ENCODE peak calls at places on chromosomes 13 and 19, in five cellular contexts. Z is dorsolateral prefrontal cortex, Y is uterus, D is PC-9, O is heart left ventricle. G is an unnamed sample.

GRCh38 chr19:16886305-16886880 is 2.4 kb upstream of the F2RL3 start:
- DNase-seq in D (peak; percentile 31), Z (no peak), Y (peak; percentile 40), O (peak; percentile 78), G (no peak)

GRCh38 chr13:40639226-40639681 is 27.2 kb downstream of the FOXO1 start:
- DNase-seq in O (no peak), D (peak; percentile 13), Z (no peak), Y (no peak), G (no peak)

GRCh38 chr13:113989585-113990300 is 15.9 kb upstream of the C13orf46 start:
- DNase-seq in D (no peak), Z (no peak), O (no peak), Y (no peak), G (peak; percentile 65)

GRCh38 chr13:112616586-112617381 is 28.8 kb upstream of the TUBGCP3 start:
- DNase-seq in D (no peak), O (no peak), Z (no peak), Y (no peak), G (no peak)

GRCh38 chr19:19447536-19448237 is 42.2 kb downstream of the GATAD2A start:
- DNase-seq in D (no peak), Z (no peak), Y (no peak), O (no peak), G (no peak)

GRCh38 chr13:73803997-73804396 is 330.2 kb downstream of the KLF12 start:
- DNase-seq in Y (no peak), O (no peak), D (no peak), Z (no peak), G (no peak)

GRCh38 chr13:100954430-100955361 is 280.1 kb upstream of the TMTC4 start:
- DNase-seq in Y (no peak), O (no peak), Z (no peak), D (no peak), G (no peak)

GRCh38 chr13:51826606-51827005 is 18.4 kb downstream of the TMEM272 start:
- DNase-seq in Z (no peak), O (peak; percentile 64), Y (peak; percentile 66), D (no peak), G (no peak)

GRCh38 chr19:50361290-50362029 is 4.0 kb downstream of the NAPSA start:
- DNase-seq in D (no peak), O (no peak), Y (no peak), Z (no peak), G (no peak)

GRCh38 chr13:70333752-70334151 is 225.5 kb upstream of the KLHL1 start:
- DNase-seq in Z (no peak), O (no peak), Y (no peak), D (no peak), G (no peak)

GRCh38 chr13:41311607-41312500 is 787 bp downstream of the NAA16 start:
- DNase-seq in O (peak; percentile 55), D (peak; percentile 23), Z (peak; percentile 18), Y (peak; percentile 35), G (peak; percentile 73)

GRCh38 chr13:47175172-47175806 is 278.4 kb upstream of the HTR2A start:
- DNase-seq in O (no peak), Y (no peak), D (no peak), Z (no peak), G (no peak)

GRCh38 chr19:33726756-33727155 is 69.9 kb upstream of the KCTD15 start:
- DNase-seq in O (no peak), Z (no peak), Y (no peak), D (no peak), G (no peak)

GRCh38 chr19:6126335-6126974 is 9.0 kb upstream of the ACSBG2 start:
- DNase-seq in D (peak; percentile 13), Y (no peak), Z (no peak), O (no peak), G (no peak)

GRCh38 chr19:44891016-44891882 is at the start of gene TOMM40:
- DNase-seq in D (no peak), Y (no peak), Z (no peak), O (no peak), G (peak; percentile 100)

GRCh38 chr13:71867101-71867814 is at the start of gene DACH1:
- DNase-seq in O (peak; percentile 59), D (peak; percentile 52), Y (peak; percentile 62), Z (no peak), G (peak; percentile 73)

GRCh38 chr19:57587529-57587928 is 3.6 kb downstream of the ZIK1 start:
- DNase-seq in Z (no peak), Y (no peak), D (no peak), O (no peak), G (no peak)

GRCh38 chr13:69776937-69777336 is 330.7 kb upstream of the ATXN8OS start:
- DNase-seq in Z (no peak), Y (no peak), D (no peak), O (no peak), G (no peak)

GRCh38 chr13:100667894-100668293 is 6.7 kb downstream of the TMTC4 start:
- DNase-seq in Y (no peak), D (no peak), Z (no peak), O (no peak), G (no peak)

GRCh38 chr13:65789815-65790214 is 1440.3 kb downstream of the PCDH9 start:
- DNase-seq in Y (no peak), D (no peak), O (no peak), Z (no peak), G (no peak)

GRCh38 chr13:97945792-97946419 is 7.6 kb upstream of the IPO5 start:
- DNase-seq in O (no peak), D (no peak), Z (no peak), Y (no peak), G (no peak)

GRCh38 chr19:55493052-55493649 is 4.9 kb downstream of the SSC5D start:
- DNase-seq in O (peak; percentile 71), Y (peak; percentile 86), D (no peak), Z (no peak), G (no peak)

GRCh38 chr13:41458187-41458938 is 1.0 kb downstream of the RGCC start:
- DNase-seq in D (no peak), O (peak; percentile 32), Z (no peak), Y (peak; percentile 29), G (peak; percentile 80)

GRCh38 chr19:48906324-48906723 is 6.2 kb downstream of the NUCB1 start:
- DNase-seq in Z (no peak), O (no peak), Y (no peak), D (no peak), G (no peak)

GRCh38 chr13:31686660-31687430 is 52.5 kb upstream of the RXFP2 start:
- DNase-seq in Y (no peak), D (no peak), O (no peak), Z (no peak), G (no peak)

GRCh38 chr13:101623469-101624209 is 171.2 kb downstream of the ITGBL1 start:
- DNase-seq in Z (no peak), D (no peak), Y (no peak), O (no peak), G (no peak)

DNA sequence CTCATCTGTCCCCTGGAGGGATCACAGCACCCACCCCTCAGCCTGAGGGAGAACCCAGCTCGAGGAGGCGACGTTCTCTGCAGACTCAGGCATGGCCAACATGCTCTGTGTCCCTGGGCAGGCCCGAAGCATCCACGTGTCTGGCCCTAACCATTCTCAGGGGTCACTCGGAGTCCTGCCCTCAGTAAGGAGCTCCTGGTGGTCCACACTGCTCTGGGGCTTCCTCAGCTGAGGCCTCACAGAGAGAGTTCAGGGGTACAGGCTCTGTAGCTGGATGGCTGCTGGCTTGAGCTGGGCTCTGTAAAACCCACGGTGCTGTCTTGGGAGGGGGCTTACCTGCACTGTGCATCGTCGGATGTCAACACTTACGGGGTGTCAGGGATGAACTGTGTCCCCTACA is 4.4 kb upstream of the SIGLEC8 start:
- DNase-seq in D (no peak), Y (no peak), O (no peak), Z (no peak), G (no peak)
- TF ChIP-seq CTCF in D (no peak), Y (no peak), O (no peak), Z (no peak), G (no peak)

DNA sequence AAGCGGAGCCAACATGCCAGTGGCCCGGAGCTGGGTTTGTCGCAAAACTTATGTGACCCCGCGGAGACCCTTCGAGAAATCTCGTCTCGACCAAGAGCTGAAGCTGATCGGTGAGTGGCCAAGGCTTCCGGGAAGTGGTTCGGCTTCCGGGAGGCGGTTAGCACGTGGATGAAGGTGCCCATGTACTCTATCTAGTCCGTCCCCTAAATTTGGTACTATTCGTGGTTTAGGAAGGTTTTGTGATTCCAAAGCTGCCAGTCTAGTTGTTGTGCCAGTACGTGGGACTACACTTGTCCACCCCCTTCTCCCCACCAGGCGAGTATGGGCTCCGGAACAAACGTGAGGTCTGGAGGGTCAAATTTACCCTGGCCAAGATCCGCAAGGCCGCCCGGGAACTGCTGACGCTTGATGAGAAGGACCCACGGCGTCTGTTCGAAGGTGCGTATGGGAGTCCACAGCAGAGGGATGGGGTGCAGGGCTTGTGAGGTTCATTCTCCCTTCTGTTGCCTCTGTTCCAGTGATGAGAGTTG is 579 bp downstream of the RPS9 start:
- DNase-seq in D (no peak), O (no peak), Z (no peak), Y (no peak), G (no peak)
- H3K27ac ChIP-seq in D (peak overlapping the region; percentile 85), O (peak overlapping the region; percentile 96), Z (peak overlapping the region; percentile 86), Y (peak overlapping the region; percentile 98), G (peak overlapping the region; percentile 95)

DNA sequence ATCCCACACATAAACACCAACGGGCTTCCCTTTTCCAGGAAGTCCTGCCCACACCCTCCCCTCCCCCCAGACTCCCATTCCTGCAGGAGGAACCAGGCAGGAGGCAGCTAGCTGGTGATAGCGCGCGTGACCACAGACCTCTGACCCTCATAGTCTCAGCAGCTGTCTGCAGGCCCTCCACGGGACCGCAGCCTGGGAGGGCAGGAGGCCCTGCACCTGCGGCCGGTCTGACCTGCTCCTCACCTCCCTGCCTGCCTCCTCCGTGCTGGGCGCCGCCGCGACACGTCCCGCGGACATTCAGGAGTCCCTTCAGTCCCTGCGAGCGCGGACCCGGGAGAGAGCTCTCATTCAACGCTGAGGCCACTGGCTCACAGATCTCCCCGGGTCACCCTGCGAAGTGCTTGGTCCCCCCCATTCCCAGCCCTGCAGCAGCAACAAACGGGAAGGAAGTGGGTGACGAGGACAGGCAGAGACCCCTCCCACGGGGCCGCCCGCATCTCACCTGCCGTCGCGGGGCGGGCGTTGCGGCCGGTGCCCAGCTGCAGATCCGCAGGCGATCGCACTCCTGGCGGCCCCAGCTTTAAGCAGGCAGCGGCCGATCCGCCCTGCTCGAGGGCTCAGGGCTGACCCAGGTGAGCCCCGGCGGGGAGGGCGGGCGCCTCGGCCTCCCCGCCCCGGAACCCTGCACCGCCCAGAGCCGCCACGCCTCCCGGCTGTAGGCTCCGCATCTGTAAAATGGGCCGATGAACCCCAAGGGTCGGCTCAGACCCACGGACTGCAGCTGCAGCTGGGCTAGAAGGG is 1.1 kb upstream of the ACP5 start:
- DNase-seq in Z (no peak), Y (peak; percentile 46), O (peak; percentile 61), D (peak; percentile 17), G (no peak)
- H3K4me3 ChIP-seq in Z (peak overlapping the region; percentile 50), Y (peak overlapping the region; percentile 17), O (peak overlapping the region; percentile 39), D (no peak overlapping the region), G (peak overlapping the region; percentile 53)

GRCh38 chr13:36839281-36839680 is 20.3 kb downstream of the RFXAP start:
- DNase-seq in D (no peak), Z (no peak), O (no peak), Y (no peak), G (no peak)

GRCh38 chr13:36841411-36841810 is 22.4 kb downstream of the RFXAP start:
- DNase-seq in O (no peak), D (no peak), Z (no peak), Y (no peak), G (no peak)

GRCh38 chr13:36837354-36838092 is 18.5 kb downstream of the RFXAP start:
- DNase-seq in Z (no peak), Y (no peak), D (no peak), O (peak; percentile 32), G (no peak)

GRCh38 chr13:36839981-36840380 is 21.0 kb downstream of the RFXAP start:
- DNase-seq in D (no peak), Y (no peak), Z (no peak), O (no peak), G (no peak)

GRCh38 chr13:36840718-36841250 is 21.8 kb downstream of the RFXAP start:
- DNase-seq in Z (no peak), D (no peak), Y (no peak), O (no peak), G (no peak)
- TF ChIP-seq CTCF in Z (no peak), D (no peak), Y (no peak), O (no peak), G (no peak)